ENCODE peak calls at places on chromosome 22, in seven cellular contexts. P, H, D, W, L, U and Z are unnamed samples.

GRCh38 chr22:48874956-48875355 is 952.7 kb downstream of the BRD1 start:
- DNase-seq in D (no peak), P (no peak), H (no peak), W (no peak), U (no peak), L (no peak), Z (no peak)

GRCh38 chr22:46373838-46374662 is 38.5 kb downstream of the TRMU start:
- DNase-seq in W (no peak), U (no peak), L (no peak), P (no peak), D (no peak), H (no peak), Z (no peak)

GRCh38 chr22:22854466-22854865 is 33.1 kb upstream of the IGLL5 start:
- DNase-seq in U (no peak), H (no peak), L (no peak), W (no peak), P (no peak), D (no peak), Z (no peak)

GRCh38 chr22:23829845-23830372 is 8.9 kb downstream of the DERL3 start:
- DNase-seq in P (peak), H (no peak), L (peak), U (no peak), W (peak), D (no peak), Z (no peak)

GRCh38 chr22:40637181-40638150 is 947 bp upstream of the MRTFA start:
- DNase-seq in H (no peak), L (no peak), W (no peak), D (peak), U (peak), P (no peak), Z (no peak)

GRCh38 chr22:17773606-17774205 is 563 bp downstream of the BID start:
- DNase-seq in W (peak), P (peak), U (peak), L (no peak), H (peak), D (peak), Z (peak)

GRCh38 chr22:33112606-33113005 is 54.4 kb upstream of the SYN3 start:
- DNase-seq in H (no peak), U (no peak), P (no peak), W (no peak), L (no peak), D (no peak), Z (no peak)

GRCh38 chr22:33050614-33051230 is 7.5 kb downstream of the SYN3 start:
- DNase-seq in H (no peak), D (no peak), L (no peak), P (no peak), W (no peak), U (peak), Z (no peak)

GRCh38 chr22:36143066-36143815 is 17.3 kb downstream of the APOL3 start:
- DNase-seq in U (no peak), L (no peak), P (no peak), W (no peak), D (no peak), H (no peak), Z (no peak)

GRCh38 chr22:17247832-17248231 is 28.6 kb upstream of the ADA2 start:
- DNase-seq in U (peak), W (no peak), L (no peak), D (no peak), H (no peak), P (no peak), Z (no peak)

GRCh38 chr22:30079952-30080533 is at the start of gene HORMAD2:
- DNase-seq in H (peak), P (peak), W (peak), U (peak), L (no peak), D (no peak), Z (peak)

GRCh38 chr22:46753360-46753759 is 9.1 kb upstream of the TBC1D22A start:
- DNase-seq in P (no peak), L (no peak), H (no peak), D (no peak), W (no peak), U (no peak), Z (no peak)

GRCh38 chr22:50015451-50016307 is 3.1 kb upstream of the IL17REL start:
- DNase-seq in L (no peak), H (peak), P (no peak), W (no peak), U (no peak), D (no peak), Z (no peak)

GRCh38 chr22:28799125-28799833 is 1.1 kb downstream of the XBP1 start:
- DNase-seq in W (peak), H (peak), U (peak), P (peak), L (peak), D (peak), Z (peak)

GRCh38 chr22:29625090-29625825 is 21.8 kb downstream of the NF2 start:
- DNase-seq in W (peak), D (peak), P (peak), H (peak), U (peak), L (no peak), Z (peak)

GRCh38 chr22:33038131-33038772 is 19.9 kb downstream of the SYN3 start:
- DNase-seq in W (peak), D (no peak), U (peak), H (peak), L (no peak), P (peak), Z (no peak)

GRCh38 chr22:46122511-46122971 is 27.8 kb upstream of the PPARA start:
- DNase-seq in U (peak), P (peak), L (no peak), H (peak), W (peak), D (peak), Z (peak)

GRCh38 chr22:31400023-31400397 is 606 bp downstream of the DRG1 start:
- DNase-seq in D (no peak), W (peak), L (no peak), U (peak), P (peak), H (peak), Z (no peak)

GRCh38 chr22:31394326-31394725 is 5.1 kb upstream of the DRG1 start:
- DNase-seq in P (no peak), H (no peak), D (no peak), W (no peak), L (no peak), U (no peak), Z (no peak)

GRCh38 chr22:31393890-31394289 is 5.5 kb upstream of the DRG1 start:
- DNase-seq in W (no peak), H (no peak), U (no peak), L (no peak), D (no peak), P (no peak), Z (no peak)

GRCh38 chr22:31399211-31400022 is at the start of gene DRG1:
- DNase-seq in U (peak), D (peak), W (peak), P (peak), L (peak), H (peak), Z (peak)
- TF ChIP-seq CTCF in U (no peak), D (no peak), W (no peak), P (no peak), L (no peak), H (no peak), Z (no peak)

GRCh38 chr22:25183959-25184619 is 15.6 kb upstream of the CRYBB3 start:
- DNase-seq in H (no peak), U (no peak), D (no peak), W (no peak), L (no peak), P (no peak), Z (no peak)
- TF ChIP-seq CTCF in H (no peak), U (no peak), D (no peak), W (no peak), L (no peak), P (no peak), Z (no peak)

GRCh38 chr22:44804327-44804726 is 52.0 kb downstream of the ARHGAP8 start:
- DNase-seq in U (no peak), H (no peak), W (no peak), L (no peak), D (no peak), P (no peak), Z (no peak)

GRCh38 chr22:44799077-44799931 is 46.9 kb downstream of the ARHGAP8 start:
- DNase-seq in P (no peak), U (no peak), W (no peak), L (no peak), H (no peak), D (no peak), Z (no peak)

GRCh38 chr22:44802071-44802700 is 49.8 kb downstream of the ARHGAP8 start:
- DNase-seq in D (no peak), H (no peak), U (no peak), P (no peak), L (no peak), W (no peak), Z (no peak)

GRCh38 chr22:44802956-44803355 is 50.6 kb downstream of the ARHGAP8 start:
- DNase-seq in P (no peak), W (no peak), D (no peak), L (no peak), U (no peak), H (no peak), Z (no peak)

DNA sequence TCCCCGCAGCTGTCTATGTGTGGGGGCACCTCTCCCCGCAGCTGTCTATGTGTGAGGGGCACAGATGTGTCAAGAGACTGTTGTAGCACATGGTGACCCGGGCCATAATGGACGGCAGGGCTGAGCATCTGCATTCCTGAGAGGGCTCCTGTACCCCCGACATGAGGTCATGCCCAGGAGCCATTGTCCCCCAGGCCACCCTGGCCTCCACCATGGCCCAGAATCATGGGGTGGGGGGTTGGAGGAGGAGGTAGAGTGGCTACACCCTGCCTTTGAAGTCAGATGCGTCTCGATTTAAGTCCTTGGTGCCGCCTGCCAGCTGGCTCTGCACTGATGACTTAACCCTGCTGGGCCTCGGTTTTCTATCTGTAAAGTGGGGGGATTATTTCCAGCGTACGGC is 49.1 kb downstream of the ARHGAP8 start:
- DNase-seq in W (no peak), U (no peak), H (no peak), L (no peak), P (no peak), D (no peak), Z (no peak)
- TF ChIP-seq CTCF in W (no peak), U (no peak), H (no peak), L (no peak), P (no peak), D (no peak), Z (no peak)

GRCh38 chr22:37803636-37804371 is 3.9 kb upstream of the GCAT start:
- DNase-seq in H (peak), P (no peak), L (no peak), D (no peak), U (peak), W (no peak), Z (peak)
- TF ChIP-seq CTCF in H (no peak), P (no peak), L (no peak), D (no peak), U (no peak), W (no peak), Z (no peak)

DNA sequence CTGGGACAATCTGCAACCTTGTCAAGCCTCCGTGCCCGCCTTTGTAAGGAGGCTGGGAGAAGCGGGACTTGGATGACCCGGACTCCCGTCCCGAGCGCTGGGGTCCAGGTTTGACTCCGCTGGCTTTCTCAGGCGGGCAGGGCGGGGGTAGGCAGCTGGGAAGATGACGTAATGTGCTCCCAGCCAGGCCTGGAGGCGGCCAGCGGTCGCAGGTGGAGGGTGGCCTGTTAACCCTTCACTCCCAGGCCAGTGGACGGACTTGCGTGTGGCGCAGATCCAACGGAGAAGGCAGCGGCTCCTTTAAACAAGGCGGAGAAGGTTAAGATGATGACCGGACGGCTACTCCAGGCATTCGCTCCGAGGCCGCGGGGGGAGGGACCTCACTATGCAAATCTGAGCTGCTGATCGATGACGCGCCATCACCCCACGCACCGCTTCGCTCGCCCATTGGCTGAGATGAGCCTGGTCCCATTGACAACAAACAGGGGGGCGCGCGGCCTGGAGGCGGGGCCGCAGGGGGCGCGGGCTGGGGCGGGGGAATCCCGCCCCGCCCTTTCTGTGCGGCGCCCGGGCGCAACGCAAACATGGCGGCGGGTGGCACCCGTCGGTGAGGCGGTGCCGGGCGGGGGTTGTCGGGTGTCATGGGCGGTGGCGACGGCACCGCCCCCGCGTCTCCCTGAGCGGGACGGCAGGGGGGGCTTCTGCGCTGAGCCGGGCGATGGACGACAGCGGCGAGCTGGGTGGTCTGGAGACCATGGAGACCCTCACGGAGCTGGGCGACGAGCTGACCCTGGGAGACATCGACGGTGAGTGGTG is at the start of gene SREBF2:
- DNase-seq in D (peak), W (peak), P (peak), U (peak), H (peak), L (peak), Z (peak)
- TF ChIP-seq CTCF in D (no peak), W (no peak), P (no peak), U (no peak), H (peak), L (no peak), Z (no peak)

GRCh38 chr22:43136255-43136654 is 6.9 kb downstream of the MCAT start:
- DNase-seq in D (no peak), H (peak), W (peak), P (peak), L (no peak), U (peak), Z (peak)
- TF ChIP-seq CTCF in D (peak), H (peak), W (peak), P (peak), L (peak), U (peak), Z (peak)

DNA sequence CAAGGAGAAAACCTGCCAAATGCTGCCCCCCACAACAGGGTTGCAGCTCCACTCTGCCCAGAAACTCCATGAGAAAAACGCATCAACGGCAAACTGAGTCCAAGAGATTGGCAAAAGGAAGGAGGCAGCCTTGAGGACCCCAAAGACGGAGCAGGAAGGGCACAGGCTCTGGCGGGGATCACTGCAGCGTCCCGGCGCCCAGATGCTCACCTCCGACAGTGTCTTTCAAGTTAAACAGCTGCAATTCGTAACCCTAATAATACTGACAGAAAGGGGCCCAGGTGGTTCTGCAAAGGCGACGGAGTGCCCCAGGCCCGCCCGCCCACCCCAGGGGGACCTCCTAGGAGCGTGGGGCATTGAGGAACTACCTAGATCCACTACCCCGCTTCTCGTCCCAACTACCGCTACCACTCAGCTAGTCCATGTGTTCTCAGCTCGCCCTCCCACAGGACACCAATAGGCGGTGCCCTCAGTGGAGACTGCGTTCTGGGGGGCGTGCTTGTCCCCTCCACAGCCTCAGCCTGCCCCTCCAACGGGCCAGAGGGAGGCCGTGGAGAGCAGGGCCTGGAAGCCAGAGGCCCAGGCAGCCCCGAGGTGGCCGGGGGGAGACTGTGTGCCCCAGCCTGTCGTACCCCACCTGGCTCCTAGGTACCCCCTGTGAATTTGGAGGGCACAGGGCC is 127.4 kb downstream of the PHF21B start:
- DNase-seq in U (peak), H (no peak), W (no peak), D (no peak), P (no peak), L (no peak), Z (no peak)
- TF ChIP-seq CTCF in U (no peak), H (no peak), W (no peak), D (no peak), P (no peak), L (no peak), Z (no peak)

GRCh38 chr22:45084400-45084920 is 74.7 kb upstream of the PHF21B start:
- DNase-seq in H (no peak), D (no peak), L (no peak), P (no peak), W (no peak), U (no peak), Z (no peak)

GRCh38 chr22:45083659-45084305 is 74.0 kb upstream of the PHF21B start:
- DNase-seq in U (no peak), D (no peak), H (no peak), L (no peak), W (no peak), P (peak), Z (no peak)

GRCh38 chr22:45077826-45078334 is 68.1 kb upstream of the PHF21B start:
- DNase-seq in W (no peak), P (no peak), L (no peak), U (no peak), D (no peak), H (no peak), Z (no peak)

GRCh38 chr22:45087802-45088201 is 75.9 kb upstream of the NUP50 start:
- DNase-seq in W (no peak), H (no peak), D (no peak), L (no peak), P (no peak), U (peak), Z (no peak)

GRCh38 chr22:45082795-45083194 is 73.0 kb upstream of the PHF21B start:
- DNase-seq in D (no peak), P (peak), U (peak), L (no peak), H (peak), W (peak), Z (peak)
- TF ChIP-seq CTCF in D (no peak), P (peak), U (peak), L (peak), H (peak), W (peak), Z (no peak)

GRCh38 chr22:18971321-18971751 is 35.2 kb upstream of the PRODH start:
- DNase-seq in H (no peak), D (no peak), L (no peak), W (no peak), U (no peak), P (no peak), Z (no peak)

GRCh38 chr22:18968011-18968749 is 32.1 kb upstream of the PRODH start:
- DNase-seq in U (peak), H (peak), D (no peak), P (peak), W (peak), L (no peak), Z (peak)

GRCh38 chr22:18973264-18974031 is 37.4 kb upstream of the PRODH start:
- DNase-seq in U (no peak), P (no peak), H (peak), D (no peak), W (no peak), L (no peak), Z (no peak)

GRCh38 chr22:18970948-18971315 is 34.8 kb upstream of the PRODH start:
- DNase-seq in L (no peak), W (no peak), P (no peak), D (no peak), U (peak), H (peak), Z (no peak)

DNA sequence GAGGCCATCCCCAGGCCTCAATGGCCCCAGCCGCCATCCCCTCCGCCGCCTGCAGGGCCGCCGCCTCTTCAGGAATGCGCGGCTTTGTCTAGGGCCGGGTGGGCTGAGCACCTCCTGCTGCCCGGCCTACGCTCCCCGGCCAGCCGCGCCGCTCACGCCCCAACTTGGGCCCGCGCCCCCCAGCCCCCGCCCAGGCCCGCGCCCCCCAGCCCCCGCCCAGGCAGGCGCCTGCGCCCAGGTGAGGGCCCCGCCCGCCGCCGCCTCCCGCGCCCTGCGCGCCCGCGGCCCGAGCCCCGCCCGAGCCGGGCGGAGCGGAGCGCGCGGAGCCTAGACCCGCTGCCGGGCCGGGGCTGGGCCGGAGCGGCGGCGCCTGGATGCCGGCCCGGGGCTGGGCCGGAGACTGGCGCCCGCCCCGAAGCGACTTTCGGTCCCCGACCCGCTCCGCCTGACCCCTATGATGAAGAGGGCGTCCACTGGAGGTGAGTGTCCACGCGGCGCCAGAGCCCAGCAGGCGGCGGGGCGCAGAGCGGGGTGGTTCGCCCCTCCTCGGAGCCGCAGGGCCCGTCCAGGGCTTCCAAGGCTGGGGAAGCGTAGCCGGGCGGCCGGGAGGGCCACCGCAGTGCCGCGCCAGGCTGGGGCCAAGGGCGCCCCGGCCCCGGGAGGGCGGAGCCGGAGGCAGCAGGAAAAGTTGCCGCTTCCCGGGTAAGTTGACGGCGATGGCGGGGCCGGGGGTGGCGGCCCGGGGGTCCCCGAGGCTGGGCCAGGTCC is 34.3 kb upstream of the PRODH start:
- DNase-seq in P (peak), W (no peak), H (peak), U (peak), D (no peak), L (no peak), Z (peak)
- TF ChIP-seq CTCF in P (no peak), W (no peak), H (peak), U (no peak), D (no peak), L (no peak), Z (no peak)